ENCODE peak calls at places on chromosomes 7 and 10, in seven cellular contexts. One of them, this sample, is unnamed.

GRCh38 chr10:91032614-91033248 is 111.8 kb upstream of the ANKRD1 start:
- DNase-seq in IMR-90: peak
- DNase-seq in neuronal stem cell: no peak
- DNase-seq in mesenchymal stem cell: no peak
- DNase-seq in H1: no peak
- DNase-seq in trophoblast cell: no peak
- DNase-seq in mesendoderm: no peak
- DNase-seq in this sample: no peak

GRCh38 chr7:2529161-2530075 is 9.8 kb downstream of the LFNG start:
- DNase-seq in IMR-90: peak
- DNase-seq in neuronal stem cell: no peak
- DNase-seq in mesenchymal stem cell: peak
- DNase-seq in H1: no peak
- DNase-seq in trophoblast cell: no peak
- DNase-seq in mesendoderm: no peak
- DNase-seq in this sample: no peak

GRCh38 chr7:132709971-132710567 is 133.8 kb upstream of the PLXNA4 start:
- DNase-seq in IMR-90: peak
- DNase-seq in neuronal stem cell: peak
- DNase-seq in mesenchymal stem cell: peak
- DNase-seq in H1: peak
- DNase-seq in trophoblast cell: peak
- DNase-seq in mesendoderm: peak
- DNase-seq in this sample: no peak

GRCh38 chr7:101871351-101871750 is 53.9 kb downstream of the CUX1 start:
- DNase-seq in IMR-90: no peak
- DNase-seq in neuronal stem cell: no peak
- DNase-seq in mesenchymal stem cell: no peak
- DNase-seq in H1: no peak
- DNase-seq in trophoblast cell: no peak
- DNase-seq in mesendoderm: no peak
- DNase-seq in this sample: no peak

GRCh38 chr10:52226448-52226847 is 87.6 kb upstream of the DKK1 start:
- DNase-seq in IMR-90: peak
- DNase-seq in neuronal stem cell: no peak
- DNase-seq in mesenchymal stem cell: peak
- DNase-seq in H1: no peak
- DNase-seq in trophoblast cell: no peak
- DNase-seq in mesendoderm: no peak
- DNase-seq in this sample: no peak

GRCh38 chr7:30074422-30075030 is 46.3 kb downstream of the PLEKHA8 start:
- DNase-seq in IMR-90: peak
- DNase-seq in neuronal stem cell: no peak
- DNase-seq in mesenchymal stem cell: peak
- DNase-seq in H1: no peak
- DNase-seq in trophoblast cell: peak
- DNase-seq in mesendoderm: peak
- DNase-seq in this sample: no peak

GRCh38 chr10:123249894-123250293 is 95.7 kb downstream of the BUB3 start:
- DNase-seq in IMR-90: no peak
- DNase-seq in neuronal stem cell: no peak
- DNase-seq in mesenchymal stem cell: no peak
- DNase-seq in H1: no peak
- DNase-seq in trophoblast cell: no peak
- DNase-seq in mesendoderm: no peak
- DNase-seq in this sample: no peak

GRCh38 chr10:30231071-30231652 is 117.9 kb downstream of the MTPAP start:
- DNase-seq in IMR-90: no peak
- DNase-seq in neuronal stem cell: no peak
- DNase-seq in mesenchymal stem cell: no peak
- DNase-seq in H1: no peak
- DNase-seq in trophoblast cell: no peak
- DNase-seq in mesendoderm: no peak
- DNase-seq in this sample: no peak

GRCh38 chr7:7984424-7984823 is 15.8 kb downstream of the GLCCI1 start:
- DNase-seq in IMR-90: no peak
- DNase-seq in neuronal stem cell: no peak
- DNase-seq in mesenchymal stem cell: no peak
- DNase-seq in H1: no peak
- DNase-seq in trophoblast cell: no peak
- DNase-seq in mesendoderm: no peak
- DNase-seq in this sample: no peak

GRCh38 chr7:127828843-127829502 is 177.0 kb downstream of the SND1 start:
- DNase-seq in IMR-90: no peak
- DNase-seq in neuronal stem cell: no peak
- DNase-seq in mesenchymal stem cell: no peak
- DNase-seq in H1: no peak
- DNase-seq in trophoblast cell: no peak
- DNase-seq in mesendoderm: no peak
- DNase-seq in this sample: no peak

GRCh38 chr7:48097511-48098231 is 8.6 kb downstream of the UPP1 start:
- DNase-seq in IMR-90: no peak
- DNase-seq in neuronal stem cell: no peak
- DNase-seq in mesenchymal stem cell: no peak
- DNase-seq in H1: no peak
- DNase-seq in trophoblast cell: no peak
- DNase-seq in mesendoderm: no peak
- DNase-seq in this sample: no peak

GRCh38 chr10:72803119-72803505 is 90.4 kb upstream of the OIT3 start:
- DNase-seq in IMR-90: peak
- DNase-seq in neuronal stem cell: no peak
- DNase-seq in mesenchymal stem cell: no peak
- DNase-seq in H1: no peak
- DNase-seq in trophoblast cell: no peak
- DNase-seq in mesendoderm: no peak
- DNase-seq in this sample: no peak

GRCh38 chr10:128064615-128065580 is 61.3 kb downstream of the MKI67 start:
- DNase-seq in IMR-90: peak
- DNase-seq in neuronal stem cell: no peak
- DNase-seq in mesenchymal stem cell: peak
- DNase-seq in H1: no peak
- DNase-seq in trophoblast cell: peak
- DNase-seq in mesendoderm: no peak
- DNase-seq in this sample: no peak

GRCh38 chr10:94607111-94607510 is 61.5 kb downstream of the HELLS start:
- DNase-seq in IMR-90: no peak
- DNase-seq in neuronal stem cell: no peak
- DNase-seq in mesenchymal stem cell: no peak
- DNase-seq in H1: no peak
- DNase-seq in trophoblast cell: no peak
- DNase-seq in mesendoderm: no peak
- DNase-seq in this sample: no peak

GRCh38 chr10:98030093-98030821 is at the start of gene CRTAC1:
- DNase-seq in IMR-90: no peak
- DNase-seq in neuronal stem cell: peak
- DNase-seq in mesenchymal stem cell: peak
- DNase-seq in H1: peak
- DNase-seq in trophoblast cell: no peak
- DNase-seq in mesendoderm: peak
- DNase-seq in this sample: peak

GRCh38 chr7:35906191-35906908 is 105.5 kb downstream of the SEPTIN7 start:
- DNase-seq in IMR-90: peak
- DNase-seq in neuronal stem cell: peak
- DNase-seq in mesenchymal stem cell: peak
- DNase-seq in H1: peak
- DNase-seq in trophoblast cell: peak
- DNase-seq in mesendoderm: peak
- DNase-seq in this sample: peak

GRCh38 chr7:74572301-74573090 is 85.0 kb upstream of the GTF2I start:
- DNase-seq in IMR-90: no peak
- DNase-seq in neuronal stem cell: no peak
- DNase-seq in mesenchymal stem cell: no peak
- DNase-seq in H1: no peak
- DNase-seq in trophoblast cell: no peak
- DNase-seq in mesendoderm: peak
- DNase-seq in this sample: no peak

GRCh38 chr7:32870298-32870697 is 21.3 kb downstream of the KBTBD2 start:
- DNase-seq in IMR-90: no peak
- DNase-seq in neuronal stem cell: no peak
- DNase-seq in mesenchymal stem cell: no peak
- DNase-seq in H1: no peak
- DNase-seq in trophoblast cell: no peak
- DNase-seq in mesendoderm: no peak
- DNase-seq in this sample: no peak
- H4K8ac ChIP-seq in IMR-90: no peak
- H4K8ac ChIP-seq in neuronal stem cell: no peak
- H4K8ac ChIP-seq in mesenchymal stem cell: no peak
- H4K8ac ChIP-seq in H1: no peak
- H4K8ac ChIP-seq in trophoblast cell: no peak
- H4K8ac ChIP-seq in mesendoderm: no peak
- H4K8ac ChIP-seq in this sample: no peak

DNA sequence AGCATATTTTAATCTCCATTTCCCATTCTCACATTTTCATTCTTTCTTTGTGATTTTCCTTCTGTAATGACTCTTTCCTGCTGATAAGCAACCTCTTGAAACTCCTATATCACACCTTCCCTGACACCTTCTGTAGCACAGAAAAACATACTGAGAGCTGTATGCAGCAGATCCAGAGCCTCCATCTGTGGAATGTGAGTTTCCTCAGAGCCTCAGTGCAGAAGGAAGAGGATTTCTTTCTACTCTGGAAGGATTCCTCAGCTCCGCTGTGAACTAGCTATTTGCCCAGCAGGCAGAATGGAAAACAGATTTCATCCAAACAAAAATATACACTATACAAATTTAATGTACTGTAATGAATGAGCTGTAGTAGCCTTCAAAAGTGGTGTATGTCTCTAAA is 841.3 kb upstream of the ZWINT start:
- DNase-seq in IMR-90: no peak
- DNase-seq in neuronal stem cell: no peak
- DNase-seq in mesenchymal stem cell: no peak
- DNase-seq in H1: no peak
- DNase-seq in trophoblast cell: no peak
- DNase-seq in mesendoderm: peak
- DNase-seq in this sample: no peak
- H4K8ac ChIP-seq in IMR-90: no peak
- H4K8ac ChIP-seq in neuronal stem cell: no peak
- H4K8ac ChIP-seq in mesenchymal stem cell: no peak
- H4K8ac ChIP-seq in H1: no peak
- H4K8ac ChIP-seq in trophoblast cell: no peak
- H4K8ac ChIP-seq in mesendoderm: no peak
- H4K8ac ChIP-seq in this sample: no peak

DNA sequence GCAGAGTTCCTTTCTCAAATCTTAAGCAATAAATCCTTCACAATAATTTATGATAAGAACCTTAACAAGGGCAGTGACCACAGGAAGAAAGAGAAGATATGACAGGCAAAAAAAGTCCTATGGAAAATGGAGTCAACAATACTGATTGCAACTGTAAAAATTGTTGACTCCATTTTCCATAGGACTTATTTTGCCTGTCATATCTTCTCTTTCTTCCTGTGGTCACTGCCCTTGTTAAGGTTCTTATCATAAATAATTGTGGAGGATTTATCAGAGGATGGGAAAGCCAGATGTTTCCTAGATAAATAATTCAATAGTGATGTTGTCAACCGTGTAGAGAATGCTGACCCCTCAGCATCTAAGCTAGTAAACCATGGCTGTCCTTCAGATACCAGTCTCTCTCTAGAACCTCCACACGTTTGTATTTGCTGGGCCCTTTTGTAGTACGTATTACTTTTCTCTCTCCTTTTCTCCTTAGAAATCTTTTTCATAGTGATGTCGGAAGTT is 172.6 kb upstream of the BET1 start:
- DNase-seq in IMR-90: no peak
- DNase-seq in neuronal stem cell: no peak
- DNase-seq in mesenchymal stem cell: no peak
- DNase-seq in H1: no peak
- DNase-seq in trophoblast cell: no peak
- DNase-seq in mesendoderm: no peak
- DNase-seq in this sample: no peak
- H4K8ac ChIP-seq in IMR-90: no peak
- H4K8ac ChIP-seq in neuronal stem cell: no peak
- H4K8ac ChIP-seq in mesenchymal stem cell: no peak
- H4K8ac ChIP-seq in H1: no peak
- H4K8ac ChIP-seq in trophoblast cell: no peak
- H4K8ac ChIP-seq in mesendoderm: no peak
- H4K8ac ChIP-seq in this sample: no peak

GRCh38 chr10:99487125-99487524 is 45.6 kb upstream of the NKX2-3 start:
- DNase-seq in IMR-90: no peak
- DNase-seq in neuronal stem cell: no peak
- DNase-seq in mesenchymal stem cell: no peak
- DNase-seq in H1: no peak
- DNase-seq in trophoblast cell: no peak
- DNase-seq in mesendoderm: no peak
- DNase-seq in this sample: no peak
- H4K8ac ChIP-seq in IMR-90: no peak
- H4K8ac ChIP-seq in neuronal stem cell: no peak
- H4K8ac ChIP-seq in mesenchymal stem cell: no peak
- H4K8ac ChIP-seq in H1: no peak
- H4K8ac ChIP-seq in trophoblast cell: no peak
- H4K8ac ChIP-seq in mesendoderm: no peak
- H4K8ac ChIP-seq in this sample: no peak

GRCh38 chr7:100859856-100860255 is 7.3 kb upstream of the TRIP6 start:
- DNase-seq in IMR-90: no peak
- DNase-seq in neuronal stem cell: no peak
- DNase-seq in mesenchymal stem cell: no peak
- DNase-seq in H1: no peak
- DNase-seq in trophoblast cell: peak
- DNase-seq in mesendoderm: peak
- DNase-seq in this sample: no peak
- H4K8ac ChIP-seq in IMR-90: no peak
- H4K8ac ChIP-seq in neuronal stem cell: no peak
- H4K8ac ChIP-seq in mesenchymal stem cell: no peak
- H4K8ac ChIP-seq in H1: no peak
- H4K8ac ChIP-seq in trophoblast cell: no peak
- H4K8ac ChIP-seq in mesendoderm: no peak
- H4K8ac ChIP-seq in this sample: no peak

This sample was measured in H9.